ENCODE peak calls at places on chromosomes 12 and 14, in four cellular contexts. One of them, this sample, is unnamed.

GRCh38 chr14:77296906-77297305 is 23.8 kb downstream of the POMT2 start:
- DNase-seq in GM12865: no peak
- DNase-seq in retinal pigment epithelial cell: no peak
- DNase-seq in epithelial cell of esophagus: no peak
- DNase-seq in this sample: no peak

GRCh38 chr12:126144603-126145002 is 1079.4 kb downstream of the AACS start:
- DNase-seq in retinal pigment epithelial cell: no peak
- DNase-seq in epithelial cell of esophagus: no peak
- DNase-seq in GM12865: no peak
- DNase-seq in this sample: no peak

GRCh38 chr14:76848879-76849278 is 22.7 kb downstream of the LRRC74A start:
- DNase-seq in retinal pigment epithelial cell: no peak
- DNase-seq in GM12865: no peak
- DNase-seq in epithelial cell of esophagus: no peak
- DNase-seq in this sample: no peak

GRCh38 chr14:59207506-59207933 is 19.1 kb downstream of the DAAM1 start:
- DNase-seq in epithelial cell of esophagus: no peak
- DNase-seq in GM12865: peak
- DNase-seq in retinal pigment epithelial cell: no peak
- DNase-seq in this sample: no peak

GRCh38 chr12:126483145-126484068 is 1418.2 kb downstream of the AACS start:
- DNase-seq in epithelial cell of esophagus: peak
- DNase-seq in GM12865: no peak
- DNase-seq in retinal pigment epithelial cell: peak
- DNase-seq in this sample: no peak

GRCh38 chr14:20679907-20680306 is 4.5 kb upstream of the RNASE4 start:
- DNase-seq in retinal pigment epithelial cell: no peak
- DNase-seq in epithelial cell of esophagus: peak
- DNase-seq in GM12865: peak
- DNase-seq in this sample: no peak

GRCh38 chr14:64060648-64061096 is 207.9 kb downstream of the SYNE2 start:
- DNase-seq in GM12865: peak
- DNase-seq in epithelial cell of esophagus: peak
- DNase-seq in retinal pigment epithelial cell: no peak
- DNase-seq in this sample: no peak

GRCh38 chr12:113666223-113666622 is 194.6 kb upstream of the LHX5 start:
- DNase-seq in epithelial cell of esophagus: no peak
- DNase-seq in GM12865: no peak
- DNase-seq in retinal pigment epithelial cell: no peak
- DNase-seq in this sample: no peak

GRCh38 chr12:57844725-57845477 is 1.6 kb downstream of the CTDSP2 start:
- DNase-seq in retinal pigment epithelial cell: peak
- DNase-seq in GM12865: peak
- DNase-seq in epithelial cell of esophagus: peak
- DNase-seq in this sample: peak

GRCh38 chr12:19222566-19222965 is 93.0 kb downstream of the PLEKHA5 start:
- DNase-seq in retinal pigment epithelial cell: no peak
- DNase-seq in epithelial cell of esophagus: no peak
- DNase-seq in GM12865: no peak
- DNase-seq in this sample: no peak

DNA sequence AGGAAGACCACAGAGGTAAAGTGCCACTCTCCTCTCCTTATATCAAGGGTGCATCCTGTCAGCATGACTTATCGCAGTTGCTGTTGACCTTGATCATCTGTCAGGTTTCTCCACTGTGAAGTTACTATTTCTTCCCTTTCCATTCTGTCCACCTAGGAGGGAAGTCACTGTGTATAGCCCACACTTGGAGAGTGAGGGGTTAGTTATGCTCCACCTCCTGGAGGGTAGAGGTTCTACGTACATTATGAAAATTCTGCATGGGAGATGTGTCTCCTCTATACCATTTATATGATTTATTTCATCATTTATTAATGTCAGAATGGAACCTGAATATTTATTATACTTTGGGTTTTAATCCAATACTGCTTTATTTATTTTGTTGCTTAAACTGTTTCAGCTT is 40.2 kb upstream of the SMOC1 start:
- DNase-seq in epithelial cell of esophagus: no peak
- DNase-seq in retinal pigment epithelial cell: no peak
- DNase-seq in GM12865: no peak
- DNase-seq in this sample: no peak
- TF ChIP-seq CTCF in epithelial cell of esophagus: no peak
- TF ChIP-seq CTCF in retinal pigment epithelial cell: no peak
- TF ChIP-seq CTCF in GM12865: no peak
- TF ChIP-seq CTCF in this sample: no peak

DNA sequence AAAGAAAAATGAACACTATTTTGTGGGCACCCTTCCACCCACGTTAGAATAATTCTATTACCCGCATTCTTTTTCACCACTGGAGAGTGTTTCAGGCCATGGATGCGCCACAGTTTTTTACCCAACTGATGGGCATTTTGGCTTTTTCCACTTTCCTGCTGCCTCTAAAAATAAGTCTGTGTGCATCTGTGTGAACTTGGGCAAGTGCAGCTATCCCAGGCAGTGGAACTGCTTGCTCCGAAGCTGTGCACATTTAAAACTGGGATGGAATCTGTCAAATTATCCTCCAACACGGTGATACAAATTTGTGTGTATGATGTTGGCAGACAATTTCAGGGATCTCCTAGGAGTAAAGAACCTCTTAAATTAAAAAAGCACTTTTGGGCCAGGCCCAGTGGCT is 31.5 kb downstream of the PHETA1 start:
- DNase-seq in epithelial cell of esophagus: no peak
- DNase-seq in GM12865: no peak
- DNase-seq in retinal pigment epithelial cell: no peak
- DNase-seq in this sample: no peak
- TF ChIP-seq CTCF in epithelial cell of esophagus: no peak
- TF ChIP-seq CTCF in GM12865: no peak
- TF ChIP-seq CTCF in retinal pigment epithelial cell: no peak
- TF ChIP-seq CTCF in this sample: no peak

DNA sequence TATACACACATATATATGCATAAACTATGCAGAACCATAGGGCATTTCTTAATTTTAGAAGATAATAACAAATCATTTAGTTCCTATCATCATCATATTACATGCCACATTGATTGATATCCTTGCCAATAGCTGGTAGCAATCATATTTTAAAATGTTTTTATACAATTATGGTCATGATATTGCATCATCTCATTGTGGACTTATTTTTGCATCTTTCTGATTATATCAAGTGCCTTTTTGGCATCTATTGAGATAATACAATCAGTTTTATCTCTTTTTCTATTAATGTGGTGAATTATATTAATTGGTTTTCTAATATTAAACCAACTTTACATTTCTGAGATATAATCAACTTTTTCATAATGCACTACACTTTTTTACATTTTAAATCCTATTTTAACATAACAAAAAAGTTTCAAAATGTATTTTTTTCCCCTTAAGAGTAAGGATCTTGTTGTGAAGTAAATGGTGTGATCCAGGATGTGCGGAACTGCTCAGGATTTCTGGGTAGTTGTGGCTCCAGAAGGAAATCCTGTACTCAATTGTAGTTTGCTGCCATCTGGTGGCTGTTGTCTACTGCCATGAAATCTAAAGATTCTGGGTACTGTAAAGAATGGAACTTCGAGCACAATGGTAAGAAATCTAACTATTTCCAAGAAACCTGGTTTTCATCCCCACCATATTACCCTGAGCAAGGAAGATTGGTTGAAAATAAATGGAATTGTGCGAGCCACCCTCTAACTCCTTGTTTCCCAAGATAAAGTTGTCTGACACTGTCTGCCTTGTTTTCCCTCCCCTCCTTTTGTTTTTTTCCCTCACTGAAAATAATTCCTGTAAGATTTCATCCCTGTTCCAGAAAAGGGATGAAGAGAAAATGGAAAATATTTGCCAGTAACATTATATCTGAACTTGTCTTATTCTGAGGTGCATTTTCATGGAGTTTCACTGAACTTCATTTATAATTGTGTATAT is 17.0 kb downstream of the OR9K2 start:
- DNase-seq in retinal pigment epithelial cell: peak
- DNase-seq in GM12865: peak
- DNase-seq in epithelial cell of esophagus: peak
- DNase-seq in this sample: no peak
- TF ChIP-seq CTCF in retinal pigment epithelial cell: peak
- TF ChIP-seq CTCF in GM12865: peak
- TF ChIP-seq CTCF in epithelial cell of esophagus: peak
- TF ChIP-seq CTCF in this sample: peak

GRCh38 chr12:108526482-108527234 is 11.6 kb downstream of the FICD start:
- DNase-seq in retinal pigment epithelial cell: no peak
- DNase-seq in epithelial cell of esophagus: no peak
- DNase-seq in GM12865: peak
- DNase-seq in this sample: no peak
- TF ChIP-seq CTCF in retinal pigment epithelial cell: peak
- TF ChIP-seq CTCF in epithelial cell of esophagus: no peak
- TF ChIP-seq CTCF in GM12865: no peak
- TF ChIP-seq CTCF in this sample: peak

GRCh38 chr14:96297000-96297399 is 41.0 kb downstream of the BDKRB1 start:
- DNase-seq in GM12865: no peak
- DNase-seq in retinal pigment epithelial cell: no peak
- DNase-seq in epithelial cell of esophagus: peak
- DNase-seq in this sample: no peak
- TF ChIP-seq CTCF in GM12865: peak
- TF ChIP-seq CTCF in retinal pigment epithelial cell: peak
- TF ChIP-seq CTCF in epithelial cell of esophagus: peak
- TF ChIP-seq CTCF in this sample: peak